ENCODE peak calls at places on chromosomes 12 and 14, in six cellular contexts. One of them, this sample, is unnamed. For H3K4me1, the result is how much of the 10 kb centered on the place peaks cover.

GRCh38 chr14:51004801-51005526 is 60.7 kb upstream of the PYGL start:
- DNase-seq in transverse colon: no peak
- DNase-seq in neural progenitor cell: no peak
- DNase-seq in upper lobe of right lung: no peak
- DNase-seq in tibial artery: no peak
- DNase-seq in upper lobe of left lung: no peak
- DNase-seq in this sample: no peak

GRCh38 chr14:51776102-51776894 is 84.1 kb upstream of the GNG2 start:
- DNase-seq in upper lobe of left lung: no peak
- DNase-seq in transverse colon: peak
- DNase-seq in tibial artery: peak
- DNase-seq in neural progenitor cell: peak
- DNase-seq in upper lobe of right lung: no peak
- DNase-seq in this sample: peak

GRCh38 chr14:26194816-26195215 is 403.0 kb downstream of the NOVA1 start:
- DNase-seq in tibial artery: no peak
- DNase-seq in neural progenitor cell: no peak
- DNase-seq in transverse colon: no peak
- DNase-seq in upper lobe of left lung: no peak
- DNase-seq in upper lobe of right lung: no peak
- DNase-seq in this sample: no peak

GRCh38 chr14:32826404-32827082 is 112.1 kb upstream of the NPAS3 start:
- DNase-seq in upper lobe of left lung: no peak
- DNase-seq in upper lobe of right lung: no peak
- DNase-seq in transverse colon: no peak
- DNase-seq in neural progenitor cell: peak
- DNase-seq in tibial artery: no peak
- DNase-seq in this sample: peak

GRCh38 chr14:105290598-105291356 is 10.0 kb downstream of the BRF1 start:
- DNase-seq in transverse colon: no peak
- DNase-seq in upper lobe of right lung: no peak
- DNase-seq in neural progenitor cell: peak
- DNase-seq in tibial artery: no peak
- DNase-seq in upper lobe of left lung: no peak
- DNase-seq in this sample: no peak

GRCh38 chr12:19198272-19198671 is 68.7 kb downstream of the PLEKHA5 start:
- DNase-seq in neural progenitor cell: no peak
- DNase-seq in upper lobe of left lung: no peak
- DNase-seq in tibial artery: no peak
- DNase-seq in upper lobe of right lung: no peak
- DNase-seq in transverse colon: no peak
- DNase-seq in this sample: no peak

GRCh38 chr12:124765571-124766489 is 97.8 kb downstream of the SCARB1 start:
- DNase-seq in tibial artery: no peak
- DNase-seq in transverse colon: no peak
- DNase-seq in upper lobe of right lung: no peak
- DNase-seq in neural progenitor cell: no peak
- DNase-seq in upper lobe of left lung: no peak
- DNase-seq in this sample: no peak

GRCh38 chr14:99685061-99685995 is 1.2 kb downstream of the CYP46A1 start:
- DNase-seq in upper lobe of left lung: peak
- DNase-seq in upper lobe of right lung: no peak
- DNase-seq in tibial artery: no peak
- DNase-seq in neural progenitor cell: peak
- DNase-seq in transverse colon: no peak
- DNase-seq in this sample: no peak

GRCh38 chr14:95394981-95395737 is 75.5 kb upstream of the CLMN start:
- DNase-seq in upper lobe of left lung: no peak
- DNase-seq in transverse colon: no peak
- DNase-seq in tibial artery: no peak
- DNase-seq in neural progenitor cell: no peak
- DNase-seq in upper lobe of right lung: no peak
- DNase-seq in this sample: no peak

GRCh38 chr14:93132472-93133065 is 16.8 kb upstream of the ITPK1 start:
- DNase-seq in tibial artery: no peak
- DNase-seq in neural progenitor cell: peak
- DNase-seq in upper lobe of right lung: no peak
- DNase-seq in transverse colon: no peak
- DNase-seq in upper lobe of left lung: no peak
- DNase-seq in this sample: no peak

GRCh38 chr14:38862381-38862780 is 240.7 kb downstream of the SEC23A start:
- DNase-seq in transverse colon: no peak
- DNase-seq in neural progenitor cell: no peak
- DNase-seq in upper lobe of left lung: no peak
- DNase-seq in tibial artery: no peak
- DNase-seq in upper lobe of right lung: no peak
- DNase-seq in this sample: no peak

GRCh38 chr14:38870437-38870836 is 232.6 kb downstream of the SEC23A start:
- DNase-seq in neural progenitor cell: no peak
- DNase-seq in upper lobe of left lung: no peak
- DNase-seq in transverse colon: no peak
- DNase-seq in tibial artery: no peak
- DNase-seq in upper lobe of right lung: no peak
- DNase-seq in this sample: no peak

GRCh38 chr14:38868415-38869290 is 234.4 kb downstream of the SEC23A start:
- DNase-seq in transverse colon: no peak
- DNase-seq in tibial artery: no peak
- DNase-seq in neural progenitor cell: no peak
- DNase-seq in upper lobe of left lung: no peak
- DNase-seq in upper lobe of right lung: no peak
- DNase-seq in this sample: no peak

GRCh38 chr14:38867561-38868150 is 235.4 kb downstream of the SEC23A start:
- DNase-seq in neural progenitor cell: peak
- DNase-seq in transverse colon: peak
- DNase-seq in tibial artery: peak
- DNase-seq in upper lobe of right lung: peak
- DNase-seq in upper lobe of left lung: no peak
- DNase-seq in this sample: peak

GRCh38 chr14:38866461-38866860 is 236.6 kb downstream of the SEC23A start:
- DNase-seq in upper lobe of right lung: no peak
- DNase-seq in upper lobe of left lung: no peak
- DNase-seq in tibial artery: no peak
- DNase-seq in transverse colon: no peak
- DNase-seq in neural progenitor cell: no peak
- DNase-seq in this sample: no peak
- H3K27ac ChIP-seq in upper lobe of right lung: no peak
- H3K27ac ChIP-seq in upper lobe of left lung: no peak
- H3K27ac ChIP-seq in tibial artery: no peak
- H3K27ac ChIP-seq in transverse colon: no peak
- H3K27ac ChIP-seq in neural progenitor cell: no peak
- H3K27ac ChIP-seq in this sample: no peak

DNA sequence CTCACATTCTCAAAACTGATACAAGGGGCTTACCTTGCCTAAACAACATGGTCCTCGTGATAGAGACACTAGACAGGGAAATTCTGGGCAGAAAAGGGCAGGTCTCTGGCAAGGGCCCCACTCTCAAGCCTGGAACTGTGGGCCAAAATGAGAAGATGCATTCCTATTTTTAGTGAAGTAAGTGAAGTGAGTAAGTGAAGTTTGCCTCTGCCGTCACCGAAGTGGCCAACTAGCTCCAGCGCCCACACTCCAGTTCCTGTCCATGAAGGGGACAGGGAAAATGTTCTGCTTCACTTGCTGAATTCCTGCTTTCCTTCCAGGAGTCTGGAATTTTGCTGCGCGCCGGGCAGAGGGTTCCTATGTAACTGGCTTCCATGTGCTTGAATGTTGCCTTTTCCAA is 1035.6 kb upstream of the TMEM132C start:
- DNase-seq in transverse colon: no peak
- DNase-seq in tibial artery: no peak
- DNase-seq in upper lobe of left lung: no peak
- DNase-seq in neural progenitor cell: no peak
- DNase-seq in upper lobe of right lung: no peak
- DNase-seq in this sample: no peak
- TF ChIP-seq CTCF in transverse colon: no peak
- TF ChIP-seq CTCF in tibial artery: no peak
- TF ChIP-seq CTCF in upper lobe of left lung: no peak
- TF ChIP-seq CTCF in neural progenitor cell: no peak
- TF ChIP-seq CTCF in upper lobe of right lung: no peak
- TF ChIP-seq CTCF in this sample: no peak

GRCh38 chr12:6925239-6925542 is 2.6 kb upstream of the ATN1 start:
- DNase-seq in tibial artery: no peak
- DNase-seq in upper lobe of left lung: no peak
- DNase-seq in neural progenitor cell: peak
- DNase-seq in upper lobe of right lung: no peak
- DNase-seq in transverse colon: no peak
- DNase-seq in this sample: no peak

GRCh38 chr12:6927999-6928702 is 392 bp downstream of the ATN1 start:
- DNase-seq in upper lobe of right lung: peak
- DNase-seq in neural progenitor cell: peak
- DNase-seq in upper lobe of left lung: peak
- DNase-seq in transverse colon: no peak
- DNase-seq in tibial artery: no peak
- DNase-seq in this sample: no peak

GRCh38 chr12:6923851-6924250 is 3.9 kb upstream of the ATN1 start:
- DNase-seq in transverse colon: no peak
- DNase-seq in upper lobe of right lung: no peak
- DNase-seq in upper lobe of left lung: no peak
- DNase-seq in tibial artery: no peak
- DNase-seq in neural progenitor cell: no peak
- DNase-seq in this sample: no peak

GRCh38 chr12:6927379-6927991 is at the start of gene ATN1:
- DNase-seq in upper lobe of right lung: peak
- DNase-seq in tibial artery: peak
- DNase-seq in upper lobe of left lung: peak
- DNase-seq in neural progenitor cell: peak
- DNase-seq in transverse colon: peak
- DNase-seq in this sample: peak

GRCh38 chr12:6925543-6926279 is 2.0 kb upstream of the ATN1 start:
- DNase-seq in upper lobe of right lung: peak
- DNase-seq in transverse colon: peak
- DNase-seq in tibial artery: peak
- DNase-seq in neural progenitor cell: peak
- DNase-seq in upper lobe of left lung: no peak
- DNase-seq in this sample: peak
- H3K4me1 ChIP-seq in upper lobe of right lung: under half
- H3K4me1 ChIP-seq in transverse colon: under half
- H3K4me1 ChIP-seq in tibial artery: under half
- H3K4me1 ChIP-seq in neural progenitor cell: under half
- H3K4me1 ChIP-seq in upper lobe of left lung: half or more
- H3K4me1 ChIP-seq in this sample: half or more

DNA sequence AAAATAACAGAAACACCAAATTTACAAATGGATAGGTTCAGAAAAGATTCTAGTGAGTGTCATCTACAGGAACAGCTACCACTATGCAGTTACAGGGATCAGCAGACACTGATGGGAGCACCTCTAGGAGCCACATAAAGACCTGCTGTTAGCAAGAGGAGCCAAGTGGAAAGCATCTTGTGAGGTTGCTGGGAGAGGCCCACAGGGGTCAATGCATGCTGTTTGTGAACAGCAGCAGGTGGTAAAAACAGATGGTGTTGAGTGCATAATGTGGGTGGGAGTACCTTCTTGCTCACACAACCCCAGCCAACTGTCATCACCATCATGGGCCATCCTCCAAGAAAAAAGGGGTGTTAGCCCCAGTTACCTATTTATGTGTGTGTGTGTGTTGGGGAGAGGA is 215.2 kb upstream of the SSTR1 start:
- DNase-seq in neural progenitor cell: no peak
- DNase-seq in transverse colon: no peak
- DNase-seq in upper lobe of left lung: no peak
- DNase-seq in upper lobe of right lung: no peak
- DNase-seq in tibial artery: no peak
- DNase-seq in this sample: no peak
- H3K27ac ChIP-seq in neural progenitor cell: no peak
- H3K27ac ChIP-seq in transverse colon: no peak
- H3K27ac ChIP-seq in upper lobe of left lung: no peak
- H3K27ac ChIP-seq in upper lobe of right lung: no peak
- H3K27ac ChIP-seq in tibial artery: no peak
- H3K27ac ChIP-seq in this sample: no peak

GRCh38 chr12:50221228-50222008 is 54.2 kb upstream of the CERS5 start:
- DNase-seq in tibial artery: no peak
- DNase-seq in neural progenitor cell: peak
- DNase-seq in upper lobe of left lung: no peak
- DNase-seq in upper lobe of right lung: no peak
- DNase-seq in transverse colon: no peak
- DNase-seq in this sample: no peak

GRCh38 chr12:50220357-50221061 is 53.3 kb upstream of the CERS5 start:
- DNase-seq in upper lobe of left lung: no peak
- DNase-seq in transverse colon: no peak
- DNase-seq in tibial artery: no peak
- DNase-seq in neural progenitor cell: peak
- DNase-seq in upper lobe of right lung: no peak
- DNase-seq in this sample: no peak

GRCh38 chr12:50219544-50219943 is 52.4 kb upstream of the CERS5 start:
- DNase-seq in upper lobe of left lung: no peak
- DNase-seq in upper lobe of right lung: no peak
- DNase-seq in transverse colon: no peak
- DNase-seq in tibial artery: no peak
- DNase-seq in neural progenitor cell: no peak
- DNase-seq in this sample: no peak

GRCh38 chr12:50224026-50224692 is 57.0 kb upstream of the CERS5 start:
- DNase-seq in upper lobe of left lung: no peak
- DNase-seq in neural progenitor cell: peak
- DNase-seq in tibial artery: no peak
- DNase-seq in transverse colon: peak
- DNase-seq in upper lobe of right lung: no peak
- DNase-seq in this sample: no peak

GRCh38 chr12:50222275-50222783 is 55.2 kb upstream of the CERS5 start:
- DNase-seq in transverse colon: peak
- DNase-seq in tibial artery: peak
- DNase-seq in upper lobe of left lung: no peak
- DNase-seq in neural progenitor cell: peak
- DNase-seq in upper lobe of right lung: no peak
- DNase-seq in this sample: peak
- TF ChIP-seq CTCF in transverse colon: no peak
- TF ChIP-seq CTCF in tibial artery: peak
- TF ChIP-seq CTCF in upper lobe of left lung: peak
- TF ChIP-seq CTCF in neural progenitor cell: peak
- TF ChIP-seq CTCF in upper lobe of right lung: peak
- TF ChIP-seq CTCF in this sample: peak

GRCh38 chr12:75852956-75853355 is 178.6 kb downstream of the PHLDA1 start:
- DNase-seq in transverse colon: no peak
- DNase-seq in neural progenitor cell: no peak
- DNase-seq in upper lobe of left lung: no peak
- DNase-seq in tibial artery: no peak
- DNase-seq in upper lobe of right lung: no peak
- DNase-seq in this sample: no peak
- H3K4me1 ChIP-seq in transverse colon: under half
- H3K4me1 ChIP-seq in neural progenitor cell: under half
- H3K4me1 ChIP-seq in upper lobe of left lung: under half
- H3K4me1 ChIP-seq in tibial artery: under half
- H3K4me1 ChIP-seq in upper lobe of right lung: under half
- H3K4me1 ChIP-seq in this sample: under half

DNA sequence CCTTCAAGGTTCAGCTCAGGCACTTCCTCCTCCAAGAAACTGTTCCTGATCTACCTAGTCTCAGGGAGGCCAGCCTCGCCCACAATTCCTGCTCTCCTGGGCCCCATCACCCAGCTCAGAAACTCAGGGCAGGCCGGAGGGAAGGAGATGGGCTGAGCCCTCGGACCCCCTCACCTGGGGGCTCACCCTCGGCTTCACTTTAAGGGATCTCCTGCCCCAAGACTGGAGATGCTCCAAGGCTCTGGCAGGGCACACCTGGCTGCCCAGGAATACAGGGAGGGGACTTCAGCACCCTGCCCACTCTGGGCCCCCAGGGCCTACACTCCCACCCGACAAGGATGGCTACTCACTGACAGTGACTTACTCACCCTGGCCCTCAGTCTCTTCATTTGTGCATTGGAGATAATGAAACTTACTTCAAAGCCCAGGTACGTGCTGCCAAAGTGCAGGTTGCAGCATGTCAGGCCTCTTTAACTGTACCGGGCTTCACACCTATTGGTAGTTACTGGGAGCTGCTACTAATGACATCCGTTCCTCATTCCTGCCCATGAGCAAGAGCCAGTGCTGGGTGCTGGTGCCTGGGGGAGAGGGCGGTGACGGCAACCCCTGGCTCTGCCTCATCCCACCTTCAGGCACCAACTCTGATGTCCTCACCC is 21.0 kb upstream of the PPP1R13B start:
- DNase-seq in transverse colon: no peak
- DNase-seq in neural progenitor cell: no peak
- DNase-seq in upper lobe of right lung: no peak
- DNase-seq in tibial artery: no peak
- DNase-seq in upper lobe of left lung: no peak
- DNase-seq in this sample: no peak
- H3K27ac ChIP-seq in transverse colon: no peak
- H3K27ac ChIP-seq in neural progenitor cell: no peak
- H3K27ac ChIP-seq in upper lobe of right lung: no peak
- H3K27ac ChIP-seq in tibial artery: no peak
- H3K27ac ChIP-seq in upper lobe of left lung: peak
- H3K27ac ChIP-seq in this sample: peak